ENCODE peak calls at places on chromosomes 2 and 18, in nine cellular contexts. J is GM23338; L is progenitor cell of endocrine pancreas; B is T1000; W is GM04504; S is AML-193; X is Jurkat, Clone E6-1; O is suprapubic skin; N is GF-D8. C is an unnamed sample.

GRCh38 chr2:42980764-42981416 is 188.5 kb upstream of the HAAO start:
- DNase-seq in X (no peak), N (no peak), S (no peak), L (no peak), O (peak; percentile 33), W (no peak), J (no peak), B (no peak), C (no peak)

GRCh38 chr2:68216454-68217310 is 35.6 kb downstream of the PPP3R1 start:
- DNase-seq in X (no peak), W (peak; percentile 21), O (no peak), S (no peak), B (no peak), J (no peak), N (no peak), L (no peak), C (no peak)

GRCh38 chr2:116874021-116874420 is 940.5 kb upstream of the DDX18 start:
- DNase-seq in W (no peak), N (no peak), O (no peak), L (no peak), X (no peak), S (no peak), B (no peak), J (no peak), C (no peak)

GRCh38 chr2:191888400-191889166 is 41.7 kb upstream of the CAVIN2 start:
- DNase-seq in S (no peak), X (no peak), J (no peak), O (no peak), L (no peak), N (no peak), B (no peak), W (no peak), C (no peak)

GRCh38 chr2:239283961-239284801 is 116.6 kb downstream of the HDAC4 start:
- DNase-seq in S (no peak), X (no peak), N (no peak), W (no peak), L (no peak), J (no peak), B (no peak), O (peak; percentile 55), C (no peak)

GRCh38 chr2:189506514-189506976 is 65.3 kb downstream of the WDR75 start:
- DNase-seq in O (no peak), J (no peak), B (no peak), W (no peak), X (no peak), S (no peak), N (no peak), L (no peak), C (peak; percentile 89)

GRCh38 chr2:158131483-158131912 is 29.8 kb downstream of the UPP2 start:
- DNase-seq in X (no peak), L (no peak), O (no peak), B (no peak), J (no peak), S (no peak), W (no peak), N (no peak), C (peak; percentile 59)

GRCh38 chr2:1233280-1233679 is 180.0 kb upstream of the TPO start:
- DNase-seq in L (no peak), N (no peak), J (no peak), O (no peak), X (no peak), S (no peak), B (no peak), W (no peak), C (no peak)

GRCh38 chr2:189347540-189347939 is 93.7 kb upstream of the WDR75 start:
- DNase-seq in B (peak; percentile 13), S (peak; percentile 32), O (no peak), W (peak; percentile 93), N (no peak), L (no peak), J (peak; percentile 44), X (peak; percentile 10), C (peak; percentile 47)

GRCh38 chr2:25899404-25899925 is 21.2 kb upstream of the ASXL2 start:
- DNase-seq in W (no peak), O (no peak), B (no peak), X (no peak), S (no peak), J (no peak), N (no peak), L (no peak), C (no peak)

GRCh38 chr2:155727097-155727906 is 605.2 kb downstream of the NR4A2 start:
- DNase-seq in N (no peak), O (no peak), B (no peak), X (no peak), J (peak; percentile 61), W (no peak), S (no peak), L (no peak), C (no peak)

GRCh38 chr18:78542204-78542603 is 437.4 kb upstream of the SALL3 start:
- DNase-seq in X (no peak), B (no peak), S (no peak), J (no peak), W (no peak), O (peak; percentile 79), N (peak; percentile 34), L (no peak), C (peak; percentile 72)

GRCh38 chr2:42567806-42568429 is 514 bp upstream of the MTA3 start:
- DNase-seq in S (no peak), O (peak; percentile 61), X (no peak), N (no peak), L (peak; percentile 17), J (peak; percentile 89), W (no peak), B (no peak), C (peak; percentile 37)

GRCh38 chr2:72334806-72335205 is 187.1 kb upstream of the CYP26B1 start:
- DNase-seq in L (no peak), X (no peak), S (no peak), O (no peak), B (no peak), J (no peak), N (no peak), W (no peak), C (no peak)

GRCh38 chr2:871926-872680 is 78.5 kb upstream of the SNTG2 start:
- DNase-seq in X (no peak), B (no peak), J (no peak), O (no peak), S (no peak), N (no peak), W (no peak), L (no peak), C (no peak)

GRCh38 chr2:121860033-121860810 is 104.8 kb downstream of the TSN start:
- DNase-seq in B (peak; percentile 53), S (no peak), L (no peak), N (no peak), X (no peak), O (no peak), J (no peak), W (peak; percentile 83), C (no peak)

GRCh38 chr2:152046940-152047339 is 51.9 kb downstream of the CACNB4 start:
- DNase-seq in N (no peak), B (no peak), L (no peak), W (no peak), S (no peak), X (no peak), O (no peak), J (no peak), C (no peak)

GRCh38 chr2:88692187-88692586 is 714 bp downstream of the RPIA start:
- DNase-seq in B (no peak), X (peak; percentile 23), N (no peak), J (peak; percentile 53), W (no peak), O (peak; percentile 71), L (no peak), S (peak; percentile 15), C (peak; percentile 37)

GRCh38 chr18:77132369-77133050 is at the start of gene MBP:
- DNase-seq in J (peak; percentile 93), S (peak; percentile 8), B (no peak), L (peak; percentile 73), W (no peak), N (no peak), X (no peak), O (peak; percentile 85), C (peak; percentile 86)

GRCh38 chr2:241211276-241211675 is 22.8 kb downstream of the ANO7 start:
- DNase-seq in X (no peak), B (no peak), L (no peak), O (no peak), S (no peak), W (no peak), N (no peak), J (no peak), C (no peak)

C was measured in small intestine.